ENCODE peak calls at places on chromosomes 12 and 14, in five cellular contexts. N is heart right ventricle; E is CD4-positive, CD25-positive, alpha-beta regulatory T cell; V is Karpas-422; O is lower lobe of right lung. Q is an unnamed sample. For H3K9me3 and H3K4me1, the result is how much of the 10 kb centered on the place peaks cover.

GRCh38 chr14:53509227-53509822 is 356.2 kb upstream of the DDHD1 start:
- DNase-seq in E (no peak), V (no peak), N (peak), O (no peak), Q (no peak)

GRCh38 chr14:71050227-71050823 is 143.1 kb downstream of the PCNX1 start:
- DNase-seq in N (no peak), E (no peak), O (no peak), V (peak), Q (no peak)

GRCh38 chr12:113722747-113723146 is 243.4 kb downstream of the RBM19 start:
- DNase-seq in E (no peak), V (no peak), O (no peak), N (no peak), Q (no peak)

GRCh38 chr14:34699873-34700621 is 14.3 kb downstream of the CFL2 start:
- DNase-seq in V (no peak), N (no peak), E (no peak), O (no peak), Q (no peak)

GRCh38 chr12:42442888-42443287 is 116.9 kb downstream of the PPHLN1 start:
- DNase-seq in V (no peak), O (no peak), N (no peak), E (no peak), Q (no peak)

GRCh38 chr12:78530065-78530765 is 334.4 kb upstream of the SYT1 start:
- DNase-seq in E (no peak), O (no peak), N (no peak), V (no peak), Q (no peak)

GRCh38 chr12:124490584-124491305 is 76.7 kb downstream of the NCOR2 start:
- DNase-seq in V (no peak), O (peak), N (peak), E (no peak), Q (no peak)

GRCh38 chr12:2876431-2877046 is 435 bp downstream of the FOXM1 start:
- DNase-seq in N (no peak), V (peak), O (no peak), E (no peak), Q (peak)

GRCh38 chr14:34355584-34356266 is 106.3 kb downstream of the SPTSSA start:
- DNase-seq in V (no peak), O (no peak), E (no peak), N (no peak), Q (no peak)

GRCh38 chr12:122145505-122146330 is 28.3 kb downstream of the IL31 start:
- DNase-seq in O (no peak), E (no peak), N (no peak), V (no peak), Q (no peak)

GRCh38 chr12:132430838-132431826 is 58.8 kb upstream of the FBRSL1 start:
- DNase-seq in V (no peak), N (no peak), O (no peak), E (no peak), Q (no peak)

GRCh38 chr12:109827566-109828550 is 5.3 kb downstream of the TRPV4 start:
- DNase-seq in E (no peak), N (peak), V (no peak), O (peak), Q (no peak)

GRCh38 chr14:44960646-44961045 is 1.1 kb downstream of the KLHL28 start:
- DNase-seq in V (no peak), E (no peak), N (no peak), O (no peak), Q (no peak)

GRCh38 chr14:71647086-71647784 is 285.0 kb upstream of the RGS6 start:
- DNase-seq in V (no peak), O (no peak), E (no peak), N (no peak), Q (no peak)

GRCh38 chr14:98900236-98900635 is 371.8 kb downstream of the BCL11B start:
- DNase-seq in O (no peak), N (no peak), V (no peak), E (no peak), Q (no peak)

GRCh38 chr12:112584266-112584722 is 165.5 kb downstream of the PTPN11 start:
- DNase-seq in E (no peak), N (no peak), V (peak), O (no peak), Q (no peak)

GRCh38 chr14:72743626-72744025 is 150.3 kb downstream of the DPF3 start:
- DNase-seq in E (no peak), N (no peak), V (no peak), O (no peak), Q (no peak)

GRCh38 chr12:48157889-48158370 is 615 bp upstream of the ASB8 start:
- DNase-seq in O (no peak), E (no peak), V (no peak), N (no peak), Q (no peak)

GRCh38 chr12:62757048-62757447 is 177.9 kb downstream of the PPM1H start:
- DNase-seq in V (no peak), O (no peak), N (no peak), E (no peak), Q (no peak)

GRCh38 chr12:133058203-133059125 is 21.2 kb downstream of the ZNF84 start:
- DNase-seq in V (peak), E (no peak), N (no peak), O (no peak), Q (no peak)

GRCh38 chr12:47393403-47393790 is 312.4 kb downstream of the RPAP3 start:
- DNase-seq in E (no peak), N (no peak), V (no peak), O (no peak), Q (no peak)

GRCh38 chr14:34781242-34781641 is 66.8 kb upstream of the CFL2 start:
- DNase-seq in V (peak), N (no peak), O (no peak), E (no peak), Q (no peak)

GRCh38 chr12:79560165-79560889 is 130.4 kb downstream of the PAWR start:
- DNase-seq in E (no peak), O (no peak), V (no peak), N (no peak), Q (no peak)

GRCh38 chr12:27970981-27971489 is 1.5 kb downstream of the PTHLH start:
- DNase-seq in E (no peak), V (no peak), N (no peak), O (no peak), Q (no peak)

GRCh38 chr12:52354197-52354596 is 13.1 kb downstream of the KRT85 start:
- DNase-seq in N (no peak), V (no peak), O (no peak), E (no peak), Q (no peak)

GRCh38 chr14:54251356-54251755 is 145.5 kb upstream of the CDKN3 start:
- DNase-seq in N (no peak), V (no peak), O (no peak), E (no peak), Q (no peak)

GRCh38 chr12:30568453-30568852 is 127.2 kb downstream of the IPO8 start:
- DNase-seq in O (no peak), V (no peak), N (no peak), E (no peak), Q (no peak)

GRCh38 chr14:55721353-55721752 is 141.3 kb downstream of the KTN1 start:
- DNase-seq in O (no peak), N (no peak), E (no peak), V (no peak), Q (no peak)

GRCh38 chr14:56117765-56118610 is at the start of gene PELI2:
- DNase-seq in O (peak), V (peak), E (peak), N (peak), Q (peak)

GRCh38 chr12:4447151-4447550 is 1.5 kb upstream of the FGF6 start:
- DNase-seq in E (no peak), N (no peak), V (no peak), O (no peak), Q (no peak)

GRCh38 chr12:50901685-50902113 is 50.6 kb upstream of the HIGD1C start:
- DNase-seq in E (no peak), N (no peak), O (no peak), V (no peak), Q (no peak)

GRCh38 chr14:96592591-96593388 is 90.6 kb downstream of the PAPOLA start:
- DNase-seq in N (peak), O (peak), E (peak), V (peak), Q (peak)

GRCh38 chr14:21041676-21042433 is at the start of gene RNASE7:
- DNase-seq in V (no peak), O (no peak), N (no peak), E (no peak), Q (no peak)

GRCh38 chr12:131352296-131352900 is 358.5 kb upstream of the SFSWAP start:
- DNase-seq in V (no peak), N (no peak), E (no peak), O (no peak), Q (no peak)

DNA sequence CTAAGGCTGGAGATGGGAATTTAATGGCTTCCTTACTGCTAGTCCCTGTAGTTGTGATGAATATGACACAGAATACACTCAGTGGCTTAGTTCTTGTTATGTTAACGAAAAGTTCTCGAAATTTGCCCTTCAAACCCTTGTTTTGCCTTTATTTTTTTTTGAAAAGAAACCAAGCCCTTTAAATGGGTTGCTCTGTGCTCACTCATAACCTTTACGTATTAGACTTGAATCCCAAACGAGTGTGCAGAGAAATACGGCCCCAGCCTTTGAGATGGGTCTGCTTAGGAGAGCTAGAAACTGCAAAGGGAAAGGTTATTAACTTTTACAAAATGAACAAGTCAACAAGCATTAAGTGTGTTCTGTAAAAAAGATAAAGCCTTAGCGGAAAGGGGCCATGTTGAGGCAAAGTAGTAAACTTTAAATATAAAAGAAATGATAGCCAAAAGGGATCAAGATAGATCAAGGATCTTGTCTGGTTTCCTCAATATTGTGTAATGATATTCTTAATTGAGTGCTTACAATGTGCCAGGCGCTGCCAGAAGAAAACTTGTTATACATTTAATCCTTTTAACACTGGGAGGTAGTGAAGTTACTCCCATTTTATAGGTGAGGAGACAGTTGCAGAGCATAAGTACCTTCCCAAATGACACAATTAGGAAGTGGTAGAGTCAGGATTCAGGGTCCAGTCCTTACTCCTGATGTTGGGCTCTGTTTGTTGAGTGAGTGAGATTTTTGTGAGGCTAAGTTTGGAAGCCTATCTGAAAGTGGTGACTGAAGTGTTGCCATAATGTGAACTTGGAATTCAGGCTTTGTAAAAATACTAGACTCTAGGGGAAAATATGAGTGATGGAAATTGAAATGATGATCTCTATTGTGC is 1.9 kb downstream of the NUDT4 start:
- DNase-seq in V (peak), O (no peak), E (no peak), N (no peak), Q (peak)
- H3K4me3 ChIP-seq in V (peak), O (peak), E (peak), N (peak), Q (peak)

GRCh38 chr12:56885316-56885715 is 48.9 kb downstream of the SDR9C7 start:
- DNase-seq in E (no peak), N (no peak), O (no peak), V (no peak), Q (no peak)
- H3K9me3 ChIP-seq in E (under half), N (under half), O (under half), V (under half), Q (under half)

GRCh38 chr12:26527702-26528101 is 305.3 kb downstream of the ITPR2 start:
- DNase-seq in V (no peak), N (no peak), E (no peak), O (no peak), Q (no peak)

GRCh38 chr12:26524862-26525465 is 308.0 kb downstream of the ITPR2 start:
- DNase-seq in O (no peak), N (no peak), E (no peak), V (peak), Q (no peak)

GRCh38 chr12:26520154-26520553 is 312.8 kb downstream of the ITPR2 start:
- DNase-seq in E (no peak), O (no peak), V (no peak), N (no peak), Q (no peak)

GRCh38 chr12:26520869-26521268 is 312.1 kb downstream of the ITPR2 start:
- DNase-seq in V (no peak), E (no peak), N (no peak), O (no peak), Q (no peak)

GRCh38 chr12:26523708-26524150 is 309.3 kb downstream of the ITPR2 start:
- DNase-seq in O (peak), E (no peak), N (peak), V (no peak), Q (no peak)
- H3K4me1 ChIP-seq in O (under half), E (under half), N (under half), V (under half), Q (under half)

GRCh38 chr12:57224278-57224972 is 5.1 kb upstream of the SHMT2 start:
- DNase-seq in E (no peak), N (no peak), V (no peak), O (no peak), Q (no peak)
- H3K4me3 ChIP-seq in E (no peak), N (no peak), V (no peak), O (no peak), Q (no peak)

GRCh38 chr12:120258323-120258896 is 7.1 kb downstream of the PXN start:
- DNase-seq in N (no peak), O (no peak), E (no peak), V (no peak), Q (no peak)

GRCh38 chr12:120261951-120262851 is 3.3 kb downstream of the PXN start:
- DNase-seq in E (no peak), V (no peak), N (no peak), O (no peak), Q (peak)

GRCh38 chr12:120257041-120257821 is 8.3 kb downstream of the PXN start:
- DNase-seq in E (no peak), V (no peak), O (no peak), N (peak), Q (no peak)

GRCh38 chr12:120260607-120261006 is 4.9 kb downstream of the PXN start:
- DNase-seq in O (no peak), N (no peak), E (no peak), V (no peak), Q (no peak)

DNA sequence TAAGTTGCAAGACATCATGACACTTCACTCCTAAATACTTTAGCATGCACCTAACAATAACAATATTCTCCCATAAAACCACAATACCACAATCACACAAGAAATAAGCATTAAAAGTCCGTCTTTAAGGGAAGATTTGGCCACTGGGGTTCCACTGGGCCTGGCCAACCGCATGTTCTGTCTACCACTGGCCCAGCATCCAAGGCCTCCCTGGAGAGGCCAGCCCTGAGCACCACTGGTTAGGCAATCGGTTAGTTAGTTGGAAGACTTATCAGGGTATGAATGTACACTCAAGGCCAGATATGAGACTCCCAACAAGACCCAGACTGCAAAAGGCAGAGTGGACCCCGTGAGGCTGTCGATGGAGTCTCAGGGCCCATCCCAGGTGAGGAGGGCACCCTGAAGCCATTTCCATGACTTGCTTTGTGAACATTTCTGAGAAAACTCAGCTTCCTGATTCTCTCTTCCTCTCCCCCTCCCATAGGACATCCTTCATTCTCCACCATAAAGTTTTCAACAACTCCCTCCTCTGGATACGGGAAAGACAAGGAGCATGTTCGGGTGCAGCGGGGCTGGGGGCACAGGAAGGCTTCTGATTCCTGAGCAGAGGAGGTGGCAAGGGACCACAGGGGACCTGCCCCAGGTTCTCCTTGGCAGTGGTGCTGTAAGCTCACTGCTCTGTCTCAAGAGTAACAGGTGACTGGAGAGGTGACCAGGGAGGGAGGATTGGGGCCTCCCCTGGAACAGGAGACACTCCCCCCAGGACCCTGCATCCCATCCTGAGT is 5.9 kb downstream of the PXN start:
- DNase-seq in E (no peak), O (no peak), N (no peak), V (no peak), Q (no peak)
- H3K9me3 ChIP-seq in E (under half), O (under half), N (under half), V (under half), Q (under half)